ENCODE peak calls at places on chromosomes 12 and 14, in five cellular contexts. E is HL-60, B is breast epithelium, I is endothelial cell of umbilical vein, S is sigmoid colon. D is an unnamed sample.

GRCh38 chr12:17304503-17305347 is 698.8 kb upstream of the LMO3 start:
- DNase-seq in B (no peak), I (no peak), E (no peak), S (no peak), D (no peak)

GRCh38 chr14:27190286-27190685 is 592.5 kb upstream of the NOVA1 start:
- DNase-seq in S (no peak), B (no peak), E (no peak), I (no peak), D (no peak)

GRCh38 chr12:5200276-5201087 is 156.8 kb downstream of the KCNA5 start:
- DNase-seq in S (no peak), I (peak), B (peak), E (peak), D (no peak)

GRCh38 chr12:52837341-52837741 is 3.2 kb upstream of the KRT79 start:
- DNase-seq in E (no peak), I (peak), B (no peak), S (no peak), D (no peak)

GRCh38 chr12:121033625-121034349 is 5.3 kb downstream of the OASL start:
- DNase-seq in E (no peak), S (no peak), B (no peak), I (no peak), D (no peak)

GRCh38 chr12:6341439-6342139 is at the start of gene TNFRSF1A:
- DNase-seq in B (peak), I (peak), E (peak), S (peak), D (no peak)

GRCh38 chr12:80582431-80582830 is 125.0 kb upstream of the MYF6 start:
- DNase-seq in S (no peak), I (no peak), B (no peak), E (no peak), D (no peak)

GRCh38 chr14:77133718-77134338 is 7.8 kb downstream of the ZDHHC22 start:
- DNase-seq in E (peak), I (peak), S (no peak), B (no peak), D (no peak)

GRCh38 chr12:42779186-42779859 is 189.8 kb upstream of the PRICKLE1 start:
- DNase-seq in S (no peak), I (no peak), B (peak), E (no peak), D (no peak)

GRCh38 chr12:124727244-124727673 is 136.4 kb downstream of the SCARB1 start:
- DNase-seq in B (peak), I (peak), E (peak), S (peak), D (no peak)

GRCh38 chr12:81284137-81284536 is 206.3 kb downstream of the ACSS3 start:
- DNase-seq in B (no peak), I (no peak), E (no peak), S (no peak), D (no peak)

GRCh38 chr12:6166808-6167207 is 33.4 kb upstream of the CD9 start:
- DNase-seq in I (no peak), S (no peak), E (no peak), B (no peak), D (no peak)

GRCh38 chr12:84719997-84720396 is 192.6 kb downstream of the SLC6A15 start:
- DNase-seq in I (no peak), E (no peak), S (no peak), B (no peak), D (no peak)

GRCh38 chr12:29610473-29611174 is 113.1 kb upstream of the OVCH1 start:
- DNase-seq in E (no peak), I (no peak), B (no peak), S (no peak), D (no peak)

GRCh38 chr12:124354400-124354799 is 59.5 kb downstream of the RFLNA start:
- DNase-seq in I (no peak), S (no peak), E (no peak), B (no peak), D (no peak)

GRCh38 chr12:68270358-68270757 is 17.0 kb upstream of the IL22 start:
- DNase-seq in S (no peak), B (no peak), E (no peak), I (no peak), D (no peak)

GRCh38 chr12:10027311-10028099 is 3.0 kb upstream of the CLEC9A start:
- DNase-seq in S (no peak), E (peak), B (no peak), I (peak), D (no peak)

GRCh38 chr12:105233045-105233905 is 2.7 kb downstream of the APPL2 start:
- DNase-seq in B (no peak), S (no peak), I (no peak), E (no peak), D (no peak)

GRCh38 chr12:64696065-64696741 is 63.0 kb downstream of the GNS start:
- DNase-seq in S (no peak), B (no peak), E (no peak), I (peak), D (no peak)

GRCh38 chr14:95515523-95516517 is 630 bp downstream of the SYNE3 start:
- DNase-seq in S (peak), I (peak), E (peak), B (peak), D (peak)

GRCh38 chr12:6231359-6232268 is 31.4 kb downstream of the CD9 start:
- DNase-seq in S (no peak), B (no peak), E (peak), I (no peak), D (no peak)

GRCh38 chr14:55556929-55557623 is 22.9 kb upstream of the KTN1 start:
- DNase-seq in I (peak), E (no peak), B (peak), S (peak), D (no peak)

GRCh38 chr12:49866859-49867579 is 24.1 kb upstream of the BCDIN3D start:
- DNase-seq in E (peak), B (peak), S (peak), I (peak), D (peak)

GRCh38 chr14:84857571-84857970 is 672.4 kb upstream of the FLRT2 start:
- DNase-seq in I (no peak), S (no peak), E (no peak), B (no peak), D (no peak)

GRCh38 chr14:90976076-90976475 is 84.4 kb downstream of the RPS6KA5 start:
- DNase-seq in B (no peak), I (no peak), E (no peak), S (no peak), D (no peak)

GRCh38 chr14:44438936-44439335 is 68.1 kb downstream of the FSCB start:
- DNase-seq in I (no peak), S (no peak), E (no peak), B (no peak), D (no peak)

GRCh38 chr12:8687846-8688601 is 9.8 kb upstream of the RIMKLB start:
- DNase-seq in B (peak), I (peak), S (peak), E (no peak), D (no peak)

GRCh38 chr12:127148318-127148717 is 1118.7 kb upstream of the TMEM132C start:
- DNase-seq in S (no peak), E (no peak), I (no peak), B (no peak), D (no peak)
- H3K27ac ChIP-seq in S (no peak), E (no peak), I (no peak), B (no peak), D (no peak)

DNA sequence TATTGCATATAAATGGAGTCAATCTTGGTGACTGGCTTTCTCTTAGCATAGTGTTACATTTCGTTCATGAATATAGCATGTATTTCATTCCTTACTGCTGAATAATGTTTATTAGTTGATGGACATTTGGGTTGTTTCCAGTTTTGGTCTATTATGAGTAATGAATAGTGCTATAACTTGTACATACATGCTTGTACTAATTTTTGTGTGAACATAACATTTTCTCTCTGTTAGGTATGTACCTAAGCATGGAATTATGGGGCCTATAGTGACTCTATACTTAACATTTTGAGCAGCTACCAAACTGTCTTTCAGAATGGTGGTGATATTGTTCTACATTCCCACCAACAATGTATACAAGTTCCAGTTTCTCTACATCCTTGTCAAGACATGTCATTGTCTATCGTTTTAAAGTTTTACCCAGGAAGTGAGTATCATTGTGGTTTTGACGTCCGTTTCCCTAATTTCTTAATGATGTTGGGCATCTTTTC is 23.1 kb downstream of the ATP2A2 start:
- DNase-seq in S (no peak), B (no peak), I (peak), E (no peak), D (no peak)
- TF ChIP-seq POLR2AphosphoS5 in S (no peak), B (no peak), I (peak), E (no peak), D (no peak)

GRCh38 chr12:132715874-132716273 is 5.2 kb downstream of the PGAM5 start:
- DNase-seq in S (no peak), B (no peak), I (no peak), E (no peak), D (no peak)

GRCh38 chr12:132711169-132711843 is 664 bp downstream of the PGAM5 start:
- DNase-seq in I (peak), B (no peak), E (peak), S (no peak), D (no peak)

GRCh38 chr12:132710422-132711168 is at the start of gene PGAM5:
- DNase-seq in B (peak), E (peak), S (peak), I (peak), D (no peak)

GRCh38 chr12:132710062-132710421 is 600 bp upstream of the PGAM5 start:
- DNase-seq in B (no peak), I (no peak), E (no peak), S (no peak), D (no peak)

DNA sequence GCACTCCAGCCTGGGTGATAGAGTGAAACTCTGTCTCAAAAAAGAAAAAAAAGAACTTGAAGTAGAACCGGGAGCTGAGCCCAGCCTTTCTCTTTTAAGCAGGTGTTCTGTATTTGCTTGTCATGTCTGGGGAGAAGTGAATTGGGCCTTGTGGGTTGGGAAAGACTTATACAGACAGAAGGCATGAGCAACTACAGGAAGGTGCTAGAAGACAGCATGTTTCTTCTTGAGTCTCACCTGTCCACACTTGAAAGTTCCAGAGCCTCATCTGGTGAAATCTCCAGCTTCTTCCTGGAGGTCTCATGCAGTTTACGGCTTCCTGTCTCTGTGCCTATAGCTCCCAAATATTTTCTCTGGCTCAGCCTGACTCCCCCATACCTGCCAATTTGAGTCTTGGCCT is 2.5 kb downstream of the PGAM5 start:
- DNase-seq in S (no peak), B (no peak), I (no peak), E (no peak), D (no peak)
- TF ChIP-seq CTCF in S (no peak), B (no peak), I (no peak), E (no peak), D (no peak)

DNA sequence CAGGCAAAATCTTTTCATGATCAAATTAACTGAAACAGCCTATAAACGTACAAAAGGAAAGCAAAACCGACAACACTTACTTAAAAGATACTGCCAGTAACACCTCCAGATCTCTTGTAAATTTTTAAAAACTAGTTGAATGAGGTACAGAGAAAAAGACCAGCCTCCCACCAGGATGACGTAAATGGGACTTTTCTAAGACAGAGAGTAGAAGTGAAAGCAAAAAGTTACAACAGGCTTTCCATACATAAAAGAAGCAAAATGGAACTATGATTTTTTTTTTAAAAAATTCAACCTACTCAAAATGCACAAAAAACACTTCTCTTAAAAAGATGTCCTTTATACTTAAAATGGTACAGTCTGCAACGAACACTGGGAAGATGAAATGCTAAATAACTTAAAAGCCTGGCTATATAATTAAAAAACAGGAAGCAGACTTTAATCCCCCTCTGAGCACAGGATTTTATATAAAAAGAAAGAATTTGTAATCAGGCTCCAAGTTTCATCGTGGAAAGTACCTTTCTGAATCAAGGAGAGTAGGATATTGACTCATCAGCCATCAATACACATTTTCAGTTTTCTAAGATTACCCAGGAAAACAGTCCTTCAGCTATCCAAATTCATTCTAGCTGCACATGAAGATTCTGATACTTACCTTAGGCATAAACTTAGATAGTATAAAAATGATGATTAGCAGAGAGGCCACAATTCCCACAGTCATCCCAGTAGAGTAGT is 14.2 kb upstream of the MYO1A start:
- DNase-seq in S (no peak), B (no peak), I (no peak), E (no peak), D (no peak)
- H3K27ac ChIP-seq in S (no peak), B (no peak), I (no peak), E (peak), D (no peak)

GRCh38 chr12:24574538-24574937 is 374.4 kb downstream of the BCAT1 start:
- DNase-seq in E (no peak), B (no peak), I (no peak), S (no peak), D (no peak)
- TF ChIP-seq POLR2AphosphoS5 in E (no peak), B (no peak), I (no peak), S (no peak), D (no peak)

D was measured in vagina.